ENCODE peak calls at places on chromosome 5, in six cellular contexts. One of them, this sample, is unnamed.

GRCh38 chr5:116887104-116887503 is 312.5 kb upstream of the SEMA6A start:
- DNase-seq in K562: no peak
- DNase-seq in suprapubic skin: no peak
- DNase-seq in adrenal gland: no peak
- DNase-seq in pancreas: no peak
- DNase-seq in dorsolateral prefrontal cortex: no peak
- DNase-seq in this sample: no peak

GRCh38 chr5:51395245-51395644 is 12.0 kb downstream of the ISL1 start:
- DNase-seq in adrenal gland: no peak
- DNase-seq in dorsolateral prefrontal cortex: no peak
- DNase-seq in suprapubic skin: no peak
- DNase-seq in pancreas: no peak
- DNase-seq in K562: no peak
- DNase-seq in this sample: no peak

GRCh38 chr5:16413461-16413860 is 52.1 kb downstream of the ZNF622 start:
- DNase-seq in K562: no peak
- DNase-seq in pancreas: no peak
- DNase-seq in dorsolateral prefrontal cortex: no peak
- DNase-seq in suprapubic skin: no peak
- DNase-seq in adrenal gland: no peak
- DNase-seq in this sample: no peak

GRCh38 chr5:8399471-8399870 is 530.5 kb downstream of the MTRR start:
- DNase-seq in pancreas: no peak
- DNase-seq in dorsolateral prefrontal cortex: no peak
- DNase-seq in K562: no peak
- DNase-seq in suprapubic skin: no peak
- DNase-seq in adrenal gland: no peak
- DNase-seq in this sample: no peak

GRCh38 chr5:19923742-19924141 is 64.3 kb downstream of the CDH18 start:
- DNase-seq in suprapubic skin: no peak
- DNase-seq in pancreas: no peak
- DNase-seq in K562: no peak
- DNase-seq in dorsolateral prefrontal cortex: no peak
- DNase-seq in adrenal gland: no peak
- DNase-seq in this sample: no peak

GRCh38 chr5:155936520-155937406 is 390.2 kb upstream of the SGCD start:
- DNase-seq in dorsolateral prefrontal cortex: no peak
- DNase-seq in K562: no peak
- DNase-seq in adrenal gland: no peak
- DNase-seq in suprapubic skin: no peak
- DNase-seq in pancreas: no peak
- DNase-seq in this sample: no peak

GRCh38 chr5:150097152-150097551 is 10.8 kb upstream of the CSF1R start:
- DNase-seq in suprapubic skin: no peak
- DNase-seq in adrenal gland: no peak
- DNase-seq in pancreas: no peak
- DNase-seq in K562: no peak
- DNase-seq in dorsolateral prefrontal cortex: no peak
- DNase-seq in this sample: no peak

GRCh38 chr5:78060421-78060820 is 234.1 kb downstream of the AP3B1 start:
- DNase-seq in suprapubic skin: no peak
- DNase-seq in dorsolateral prefrontal cortex: no peak
- DNase-seq in pancreas: no peak
- DNase-seq in adrenal gland: no peak
- DNase-seq in K562: no peak
- DNase-seq in this sample: no peak

GRCh38 chr5:159206368-159206767 is 3.0 kb downstream of the RNF145 start:
- DNase-seq in pancreas: no peak
- DNase-seq in suprapubic skin: no peak
- DNase-seq in adrenal gland: no peak
- DNase-seq in dorsolateral prefrontal cortex: no peak
- DNase-seq in K562: no peak
- DNase-seq in this sample: no peak

GRCh38 chr5:65721050-65721774 is 697 bp downstream of the SGTB start:
- DNase-seq in dorsolateral prefrontal cortex: peak; percentile 61
- DNase-seq in suprapubic skin: peak; percentile 81
- DNase-seq in pancreas: peak; percentile 53
- DNase-seq in adrenal gland: peak; percentile 43
- DNase-seq in K562: peak; percentile 15
- DNase-seq in this sample: peak; percentile 69

GRCh38 chr5:126680215-126680817 is 79.6 kb downstream of the PHAX start:
- DNase-seq in dorsolateral prefrontal cortex: no peak
- DNase-seq in suprapubic skin: no peak
- DNase-seq in pancreas: no peak
- DNase-seq in adrenal gland: no peak
- DNase-seq in K562: peak; percentile 32
- DNase-seq in this sample: peak; percentile 63

GRCh38 chr5:163535290-163535689 is 29.9 kb downstream of the MAT2B start:
- DNase-seq in adrenal gland: no peak
- DNase-seq in pancreas: no peak
- DNase-seq in dorsolateral prefrontal cortex: no peak
- DNase-seq in K562: no peak
- DNase-seq in suprapubic skin: no peak
- DNase-seq in this sample: no peak

GRCh38 chr5:137594717-137595116 is 95.6 kb upstream of the SPOCK1 start:
- DNase-seq in dorsolateral prefrontal cortex: no peak
- DNase-seq in adrenal gland: no peak
- DNase-seq in suprapubic skin: no peak
- DNase-seq in K562: no peak
- DNase-seq in pancreas: no peak
- DNase-seq in this sample: no peak

GRCh38 chr5:175561085-175561484 is 82.7 kb downstream of the SFXN1 start:
- DNase-seq in pancreas: no peak
- DNase-seq in K562: no peak
- DNase-seq in adrenal gland: no peak
- DNase-seq in suprapubic skin: no peak
- DNase-seq in dorsolateral prefrontal cortex: no peak
- DNase-seq in this sample: no peak

GRCh38 chr5:120314201-120314600 is 149.9 kb upstream of the PRR16 start:
- DNase-seq in pancreas: no peak
- DNase-seq in dorsolateral prefrontal cortex: no peak
- DNase-seq in adrenal gland: no peak
- DNase-seq in suprapubic skin: no peak
- DNase-seq in K562: no peak
- DNase-seq in this sample: no peak

GRCh38 chr5:150058480-150059126 is 27.8 kb downstream of the CSF1R start:
- DNase-seq in pancreas: no peak
- DNase-seq in adrenal gland: peak; percentile 75
- DNase-seq in suprapubic skin: peak; percentile 59
- DNase-seq in dorsolateral prefrontal cortex: no peak
- DNase-seq in K562: peak; percentile 34
- DNase-seq in this sample: peak; percentile 26

GRCh38 chr5:14779975-14780374 is 91.6 kb downstream of the ANKH start:
- DNase-seq in pancreas: no peak
- DNase-seq in suprapubic skin: no peak
- DNase-seq in dorsolateral prefrontal cortex: no peak
- DNase-seq in adrenal gland: no peak
- DNase-seq in K562: no peak
- DNase-seq in this sample: no peak

GRCh38 chr5:147534172-147534951 is 24.5 kb upstream of the DPYSL3 start:
- DNase-seq in suprapubic skin: no peak
- DNase-seq in dorsolateral prefrontal cortex: no peak
- DNase-seq in K562: no peak
- DNase-seq in pancreas: no peak
- DNase-seq in adrenal gland: no peak
- DNase-seq in this sample: no peak

GRCh38 chr5:142821733-142822487 is 51.7 kb downstream of the ARHGAP26 start:
- DNase-seq in pancreas: no peak
- DNase-seq in suprapubic skin: no peak
- DNase-seq in adrenal gland: no peak
- DNase-seq in K562: peak; percentile 12
- DNase-seq in dorsolateral prefrontal cortex: no peak
- DNase-seq in this sample: no peak

GRCh38 chr5:107074991-107075390 is 595.7 kb downstream of the EFNA5 start:
- DNase-seq in dorsolateral prefrontal cortex: no peak
- DNase-seq in K562: no peak
- DNase-seq in adrenal gland: no peak
- DNase-seq in suprapubic skin: no peak
- DNase-seq in pancreas: no peak
- DNase-seq in this sample: no peak

GRCh38 chr5:3489221-3489620 is 106.4 kb upstream of the IRX1 start:
- DNase-seq in adrenal gland: no peak
- DNase-seq in K562: no peak
- DNase-seq in suprapubic skin: no peak
- DNase-seq in pancreas: no peak
- DNase-seq in dorsolateral prefrontal cortex: no peak
- DNase-seq in this sample: no peak

GRCh38 chr5:140108093-140109049 is 5.5 kb upstream of the PURA start:
- DNase-seq in dorsolateral prefrontal cortex: peak; percentile 52
- DNase-seq in pancreas: peak; percentile 50
- DNase-seq in suprapubic skin: peak; percentile 71
- DNase-seq in K562: no peak
- DNase-seq in adrenal gland: no peak
- DNase-seq in this sample: peak; percentile 56

GRCh38 chr5:884345-885126 is 8.1 kb downstream of the BRD9 start:
- DNase-seq in suprapubic skin: peak; percentile 50
- DNase-seq in adrenal gland: no peak
- DNase-seq in dorsolateral prefrontal cortex: no peak
- DNase-seq in pancreas: no peak
- DNase-seq in K562: no peak
- DNase-seq in this sample: no peak

GRCh38 chr5:44332360-44332971 is 56.8 kb downstream of the FGF10 start:
- DNase-seq in suprapubic skin: no peak
- DNase-seq in dorsolateral prefrontal cortex: no peak
- DNase-seq in K562: peak; percentile 31
- DNase-seq in adrenal gland: no peak
- DNase-seq in pancreas: no peak
- DNase-seq in this sample: no peak

GRCh38 chr5:156208271-156208670 is 118.7 kb upstream of the SGCD start:
- DNase-seq in adrenal gland: no peak
- DNase-seq in suprapubic skin: no peak
- DNase-seq in pancreas: no peak
- DNase-seq in dorsolateral prefrontal cortex: no peak
- DNase-seq in K562: no peak
- DNase-seq in this sample: no peak

GRCh38 chr5:68304421-68305052 is 89.0 kb downstream of the PIK3R1 start:
- DNase-seq in dorsolateral prefrontal cortex: no peak
- DNase-seq in K562: no peak
- DNase-seq in adrenal gland: no peak
- DNase-seq in suprapubic skin: no peak
- DNase-seq in pancreas: no peak
- DNase-seq in this sample: no peak

GRCh38 chr5:152259702-152260101 is 145.4 kb downstream of the NMUR2 start:
- DNase-seq in K562: no peak
- DNase-seq in dorsolateral prefrontal cortex: no peak
- DNase-seq in pancreas: no peak
- DNase-seq in adrenal gland: peak; percentile 16
- DNase-seq in suprapubic skin: no peak
- DNase-seq in this sample: no peak

GRCh38 chr5:80554646-80555045 is 15.4 kb downstream of the ANKRD34B start:
- DNase-seq in suprapubic skin: no peak
- DNase-seq in pancreas: no peak
- DNase-seq in adrenal gland: no peak
- DNase-seq in dorsolateral prefrontal cortex: no peak
- DNase-seq in K562: no peak
- DNase-seq in this sample: no peak

GRCh38 chr5:74186351-74187315 is 453.9 kb downstream of the ENC1 start:
- DNase-seq in adrenal gland: no peak
- DNase-seq in suprapubic skin: no peak
- DNase-seq in K562: no peak
- DNase-seq in pancreas: no peak
- DNase-seq in dorsolateral prefrontal cortex: no peak
- DNase-seq in this sample: no peak

GRCh38 chr5:132313378-132313777 is 19.2 kb downstream of the SLC22A4 start:
- DNase-seq in adrenal gland: no peak
- DNase-seq in pancreas: no peak
- DNase-seq in dorsolateral prefrontal cortex: no peak
- DNase-seq in suprapubic skin: no peak
- DNase-seq in K562: no peak
- DNase-seq in this sample: no peak

GRCh38 chr5:132313961-132314432 is 19.8 kb downstream of the SLC22A4 start:
- DNase-seq in K562: peak; percentile 96
- DNase-seq in dorsolateral prefrontal cortex: no peak
- DNase-seq in adrenal gland: no peak
- DNase-seq in suprapubic skin: no peak
- DNase-seq in pancreas: no peak
- DNase-seq in this sample: no peak

GRCh38 chr5:132309679-132310078 is 15.5 kb downstream of the SLC22A4 start:
- DNase-seq in dorsolateral prefrontal cortex: no peak
- DNase-seq in K562: no peak
- DNase-seq in adrenal gland: no peak
- DNase-seq in pancreas: no peak
- DNase-seq in suprapubic skin: no peak
- DNase-seq in this sample: no peak

GRCh38 chr5:132308701-132309100 is 14.5 kb downstream of the SLC22A4 start:
- DNase-seq in pancreas: no peak
- DNase-seq in adrenal gland: no peak
- DNase-seq in K562: no peak
- DNase-seq in suprapubic skin: no peak
- DNase-seq in dorsolateral prefrontal cortex: no peak
- DNase-seq in this sample: no peak

GRCh38 chr5:132310141-132310834 is 16.1 kb downstream of the SLC22A4 start:
- DNase-seq in pancreas: no peak
- DNase-seq in suprapubic skin: no peak
- DNase-seq in adrenal gland: no peak
- DNase-seq in K562: no peak
- DNase-seq in dorsolateral prefrontal cortex: no peak
- DNase-seq in this sample: peak; percentile 39
- H3K27ac ChIP-seq in pancreas: no peak overlapping the region
- H3K27ac ChIP-seq in suprapubic skin: peak overlapping the region; percentile 3
- H3K27ac ChIP-seq in adrenal gland: no peak overlapping the region
- H3K27ac ChIP-seq in K562: peak overlapping the region; percentile 37
- H3K27ac ChIP-seq in dorsolateral prefrontal cortex: peak overlapping the region; percentile 64
- H3K27ac ChIP-seq in this sample: no peak overlapping the region

GRCh38 chr5:131782717-131783116 is 14.1 kb downstream of the FNIP1 start:
- DNase-seq in pancreas: no peak
- DNase-seq in adrenal gland: no peak
- DNase-seq in suprapubic skin: no peak
- DNase-seq in dorsolateral prefrontal cortex: no peak
- DNase-seq in K562: no peak
- DNase-seq in this sample: no peak
- H3K27ac ChIP-seq in pancreas: no peak overlapping the region
- H3K27ac ChIP-seq in adrenal gland: no peak overlapping the region
- H3K27ac ChIP-seq in suprapubic skin: no peak overlapping the region
- H3K27ac ChIP-seq in dorsolateral prefrontal cortex: no peak overlapping the region
- H3K27ac ChIP-seq in K562: no peak overlapping the region
- H3K27ac ChIP-seq in this sample: no peak overlapping the region

DNA sequence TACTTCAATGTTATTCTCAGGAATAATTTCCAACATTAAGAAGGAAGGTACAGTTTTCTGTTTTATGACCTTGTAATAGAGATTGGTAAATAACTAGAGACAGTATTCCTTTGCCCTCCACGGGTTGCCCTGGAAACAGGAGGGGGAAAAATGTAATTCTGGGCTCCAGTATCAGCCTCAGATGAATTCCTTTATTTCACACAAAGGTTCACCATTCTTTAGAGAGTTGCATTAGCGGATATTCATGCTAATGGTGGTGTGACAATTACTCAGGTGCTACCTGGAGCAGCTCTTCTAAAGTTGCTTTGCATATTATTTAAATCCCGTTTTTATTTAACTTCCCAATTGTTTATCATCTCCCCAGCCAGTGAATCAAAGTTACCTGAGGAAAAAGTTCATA is 42.6 kb downstream of the CETN3 start:
- DNase-seq in adrenal gland: no peak
- DNase-seq in dorsolateral prefrontal cortex: no peak
- DNase-seq in K562: no peak
- DNase-seq in pancreas: no peak
- DNase-seq in suprapubic skin: no peak
- DNase-seq in this sample: no peak
- H3K27ac ChIP-seq in adrenal gland: no peak overlapping the region
- H3K27ac ChIP-seq in dorsolateral prefrontal cortex: no peak overlapping the region
- H3K27ac ChIP-seq in K562: no peak overlapping the region
- H3K27ac ChIP-seq in pancreas: no peak overlapping the region
- H3K27ac ChIP-seq in suprapubic skin: no peak overlapping the region
- H3K27ac ChIP-seq in this sample: no peak overlapping the region

GRCh38 chr5:141349917-141350619 is at the start of gene PCDHGB1:
- DNase-seq in adrenal gland: no peak
- DNase-seq in suprapubic skin: no peak
- DNase-seq in dorsolateral prefrontal cortex: no peak
- DNase-seq in pancreas: no peak
- DNase-seq in K562: peak; percentile 56
- DNase-seq in this sample: no peak
- H3K27ac ChIP-seq in adrenal gland: no peak within 1 kb of the TSS
- H3K27ac ChIP-seq in suprapubic skin: no peak within 1 kb of the TSS
- H3K27ac ChIP-seq in dorsolateral prefrontal cortex: no peak within 1 kb of the TSS
- H3K27ac ChIP-seq in pancreas: no peak within 1 kb of the TSS
- H3K27ac ChIP-seq in K562: no peak within 1 kb of the TSS
- H3K27ac ChIP-seq in this sample: no peak within 1 kb of the TSS